ENCODE peak calls at places on chromosome 9, in ten cellular contexts. One of them, this sample, is unnamed.

GRCh38 chr9:69047331-69047730 is 11.8 kb downstream of the FXN start:
- DNase-seq in fibroblast of lung: no peak
- DNase-seq in psoas muscle: no peak
- DNase-seq in caudate nucleus: no peak
- DNase-seq in kidney: no peak
- DNase-seq in neuronal stem cell: no peak
- DNase-seq in transverse colon: no peak
- DNase-seq in K562: no peak
- DNase-seq in tibial nerve: no peak
- DNase-seq in PC-9: no peak
- DNase-seq in this sample: no peak

GRCh38 chr9:113988951-113989780 is 88.9 kb downstream of the AMBP start:
- DNase-seq in fibroblast of lung: peak; percentile 59
- DNase-seq in psoas muscle: peak; percentile 81
- DNase-seq in caudate nucleus: no peak
- DNase-seq in kidney: peak; percentile 83
- DNase-seq in neuronal stem cell: no peak
- DNase-seq in transverse colon: no peak
- DNase-seq in K562: no peak
- DNase-seq in tibial nerve: peak; percentile 67
- DNase-seq in PC-9: no peak
- DNase-seq in this sample: no peak

GRCh38 chr9:33748633-33749304 is 46.6 kb upstream of the PRSS3 start:
- DNase-seq in fibroblast of lung: no peak
- DNase-seq in psoas muscle: no peak
- DNase-seq in caudate nucleus: no peak
- DNase-seq in kidney: no peak
- DNase-seq in neuronal stem cell: no peak
- DNase-seq in transverse colon: no peak
- DNase-seq in K562: no peak
- DNase-seq in tibial nerve: no peak
- DNase-seq in PC-9: no peak
- DNase-seq in this sample: no peak

GRCh38 chr9:79154806-79155205 is 417.0 kb upstream of the TLE4 start:
- DNase-seq in fibroblast of lung: peak; percentile 20
- DNase-seq in psoas muscle: no peak
- DNase-seq in caudate nucleus: no peak
- DNase-seq in kidney: no peak
- DNase-seq in neuronal stem cell: no peak
- DNase-seq in transverse colon: no peak
- DNase-seq in K562: no peak
- DNase-seq in tibial nerve: no peak
- DNase-seq in PC-9: no peak
- DNase-seq in this sample: no peak

GRCh38 chr9:92739346-92740014 is 25.2 kb downstream of the BICD2 start:
- DNase-seq in fibroblast of lung: no peak
- DNase-seq in psoas muscle: no peak
- DNase-seq in caudate nucleus: no peak
- DNase-seq in kidney: peak; percentile 27
- DNase-seq in neuronal stem cell: no peak
- DNase-seq in transverse colon: no peak
- DNase-seq in K562: no peak
- DNase-seq in tibial nerve: no peak
- DNase-seq in PC-9: no peak
- DNase-seq in this sample: no peak

GRCh38 chr9:75454891-75455290 is 366.6 kb downstream of the OSTF1 start:
- DNase-seq in fibroblast of lung: no peak
- DNase-seq in psoas muscle: no peak
- DNase-seq in caudate nucleus: no peak
- DNase-seq in kidney: no peak
- DNase-seq in neuronal stem cell: no peak
- DNase-seq in transverse colon: no peak
- DNase-seq in K562: no peak
- DNase-seq in tibial nerve: no peak
- DNase-seq in PC-9: no peak
- DNase-seq in this sample: no peak

GRCh38 chr9:130461218-130461630 is 16.5 kb downstream of the ASS1 start:
- DNase-seq in fibroblast of lung: peak; percentile 35
- DNase-seq in psoas muscle: peak; percentile 69
- DNase-seq in caudate nucleus: peak; percentile 34
- DNase-seq in kidney: peak; percentile 83
- DNase-seq in neuronal stem cell: peak; percentile 81
- DNase-seq in transverse colon: peak; percentile 63
- DNase-seq in K562: peak; percentile 79
- DNase-seq in tibial nerve: peak; percentile 53
- DNase-seq in PC-9: peak; percentile 55
- DNase-seq in this sample: no peak

GRCh38 chr9:102185962-102186361 is 447.5 kb upstream of the GRIN3A start:
- DNase-seq in fibroblast of lung: no peak
- DNase-seq in psoas muscle: no peak
- DNase-seq in caudate nucleus: no peak
- DNase-seq in kidney: no peak
- DNase-seq in neuronal stem cell: no peak
- DNase-seq in transverse colon: no peak
- DNase-seq in K562: no peak
- DNase-seq in tibial nerve: no peak
- DNase-seq in PC-9: no peak
- DNase-seq in this sample: no peak

GRCh38 chr9:128634651-128635262 is 21.9 kb downstream of the DYNC2I2 start:
- DNase-seq in fibroblast of lung: no peak
- DNase-seq in psoas muscle: peak; percentile 20
- DNase-seq in caudate nucleus: no peak
- DNase-seq in kidney: peak; percentile 84
- DNase-seq in neuronal stem cell: no peak
- DNase-seq in transverse colon: no peak
- DNase-seq in K562: no peak
- DNase-seq in tibial nerve: no peak
- DNase-seq in PC-9: no peak
- DNase-seq in this sample: no peak

GRCh38 chr9:82363236-82363635 is 374.7 kb downstream of the SPATA31D1 start:
- DNase-seq in fibroblast of lung: no peak
- DNase-seq in psoas muscle: no peak
- DNase-seq in caudate nucleus: no peak
- DNase-seq in kidney: no peak
- DNase-seq in neuronal stem cell: no peak
- DNase-seq in transverse colon: no peak
- DNase-seq in K562: no peak
- DNase-seq in tibial nerve: no peak
- DNase-seq in PC-9: no peak
- DNase-seq in this sample: no peak

GRCh38 chr9:130936285-130937117 is 2.5 kb downstream of the FIBCD1 start:
- DNase-seq in fibroblast of lung: peak; percentile 79
- DNase-seq in psoas muscle: no peak
- DNase-seq in caudate nucleus: no peak
- DNase-seq in kidney: peak; percentile 74
- DNase-seq in neuronal stem cell: no peak
- DNase-seq in transverse colon: peak; percentile 18
- DNase-seq in K562: no peak
- DNase-seq in tibial nerve: no peak
- DNase-seq in PC-9: peak; percentile 78
- DNase-seq in this sample: no peak

GRCh38 chr9:21392270-21392669 is 7.1 kb upstream of the IFNA2 start:
- DNase-seq in fibroblast of lung: no peak
- DNase-seq in psoas muscle: no peak
- DNase-seq in caudate nucleus: no peak
- DNase-seq in kidney: no peak
- DNase-seq in neuronal stem cell: no peak
- DNase-seq in transverse colon: no peak
- DNase-seq in K562: no peak
- DNase-seq in tibial nerve: no peak
- DNase-seq in PC-9: no peak
- DNase-seq in this sample: no peak

GRCh38 chr9:102032614-102033013 is 294.2 kb upstream of the GRIN3A start:
- DNase-seq in fibroblast of lung: no peak
- DNase-seq in psoas muscle: no peak
- DNase-seq in caudate nucleus: no peak
- DNase-seq in kidney: no peak
- DNase-seq in neuronal stem cell: no peak
- DNase-seq in transverse colon: no peak
- DNase-seq in K562: no peak
- DNase-seq in tibial nerve: no peak
- DNase-seq in PC-9: no peak
- DNase-seq in this sample: no peak

GRCh38 chr9:7542648-7543165 is 256.9 kb downstream of the DMAC1 start:
- DNase-seq in fibroblast of lung: no peak
- DNase-seq in psoas muscle: no peak
- DNase-seq in caudate nucleus: no peak
- DNase-seq in kidney: no peak
- DNase-seq in neuronal stem cell: no peak
- DNase-seq in transverse colon: no peak
- DNase-seq in K562: no peak
- DNase-seq in tibial nerve: no peak
- DNase-seq in PC-9: no peak
- DNase-seq in this sample: no peak

GRCh38 chr9:96203867-96204412 is 98.0 kb downstream of the HSD17B3 start:
- DNase-seq in fibroblast of lung: peak; percentile 56
- DNase-seq in psoas muscle: no peak
- DNase-seq in caudate nucleus: no peak
- DNase-seq in kidney: no peak
- DNase-seq in neuronal stem cell: no peak
- DNase-seq in transverse colon: no peak
- DNase-seq in K562: no peak
- DNase-seq in tibial nerve: no peak
- DNase-seq in PC-9: no peak
- DNase-seq in this sample: no peak

GRCh38 chr9:96201140-96201539 is 100.8 kb downstream of the HSD17B3 start:
- DNase-seq in fibroblast of lung: no peak
- DNase-seq in psoas muscle: no peak
- DNase-seq in caudate nucleus: no peak
- DNase-seq in kidney: no peak
- DNase-seq in neuronal stem cell: no peak
- DNase-seq in transverse colon: no peak
- DNase-seq in K562: no peak
- DNase-seq in tibial nerve: no peak
- DNase-seq in PC-9: no peak
- DNase-seq in this sample: no peak

GRCh38 chr9:96206156-96206751 is 95.7 kb downstream of the HSD17B3 start:
- DNase-seq in fibroblast of lung: no peak
- DNase-seq in psoas muscle: no peak
- DNase-seq in caudate nucleus: no peak
- DNase-seq in kidney: no peak
- DNase-seq in neuronal stem cell: no peak
- DNase-seq in transverse colon: no peak
- DNase-seq in K562: no peak
- DNase-seq in tibial nerve: no peak
- DNase-seq in PC-9: no peak
- DNase-seq in this sample: no peak

GRCh38 chr9:96204853-96205252 is 97.1 kb downstream of the HSD17B3 start:
- DNase-seq in fibroblast of lung: no peak
- DNase-seq in psoas muscle: no peak
- DNase-seq in caudate nucleus: no peak
- DNase-seq in kidney: no peak
- DNase-seq in neuronal stem cell: no peak
- DNase-seq in transverse colon: no peak
- DNase-seq in K562: no peak
- DNase-seq in tibial nerve: no peak
- DNase-seq in PC-9: no peak
- DNase-seq in this sample: no peak

GRCh38 chr9:96202971-96203780 is 98.8 kb downstream of the HSD17B3 start:
- DNase-seq in fibroblast of lung: no peak
- DNase-seq in psoas muscle: no peak
- DNase-seq in caudate nucleus: no peak
- DNase-seq in kidney: no peak
- DNase-seq in neuronal stem cell: no peak
- DNase-seq in transverse colon: no peak
- DNase-seq in K562: no peak
- DNase-seq in tibial nerve: no peak
- DNase-seq in PC-9: no peak
- DNase-seq in this sample: no peak
- H3K27ac ChIP-seq in fibroblast of lung: no peak overlapping the region
- H3K27ac ChIP-seq in psoas muscle: no peak overlapping the region
- H3K27ac ChIP-seq in caudate nucleus: no peak overlapping the region
- H3K27ac ChIP-seq in kidney: no peak overlapping the region
- H3K27ac ChIP-seq in neuronal stem cell: no peak overlapping the region
- H3K27ac ChIP-seq in transverse colon: no peak overlapping the region
- H3K27ac ChIP-seq in K562: no peak overlapping the region
- H3K27ac ChIP-seq in tibial nerve: no peak overlapping the region
- H3K27ac ChIP-seq in PC-9: no peak overlapping the region
- H3K27ac ChIP-seq in this sample: no peak overlapping the region

GRCh38 chr9:94511134-94511942 is 43.5 kb upstream of the PCAT7 start:
- DNase-seq in fibroblast of lung: no peak
- DNase-seq in psoas muscle: no peak
- DNase-seq in caudate nucleus: no peak
- DNase-seq in kidney: no peak
- DNase-seq in neuronal stem cell: no peak
- DNase-seq in transverse colon: no peak
- DNase-seq in K562: no peak
- DNase-seq in tibial nerve: no peak
- DNase-seq in PC-9: no peak
- DNase-seq in this sample: no peak
- H3K27ac ChIP-seq in fibroblast of lung: no peak overlapping the region
- H3K27ac ChIP-seq in psoas muscle: no peak overlapping the region
- H3K27ac ChIP-seq in caudate nucleus: no peak overlapping the region
- H3K27ac ChIP-seq in kidney: no peak overlapping the region
- H3K27ac ChIP-seq in neuronal stem cell: no peak overlapping the region
- H3K27ac ChIP-seq in transverse colon: no peak overlapping the region
- H3K27ac ChIP-seq in K562: no peak overlapping the region
- H3K27ac ChIP-seq in tibial nerve: no peak overlapping the region
- H3K27ac ChIP-seq in PC-9: peak overlapping the region; percentile 29
- H3K27ac ChIP-seq in this sample: no peak overlapping the region

DNA sequence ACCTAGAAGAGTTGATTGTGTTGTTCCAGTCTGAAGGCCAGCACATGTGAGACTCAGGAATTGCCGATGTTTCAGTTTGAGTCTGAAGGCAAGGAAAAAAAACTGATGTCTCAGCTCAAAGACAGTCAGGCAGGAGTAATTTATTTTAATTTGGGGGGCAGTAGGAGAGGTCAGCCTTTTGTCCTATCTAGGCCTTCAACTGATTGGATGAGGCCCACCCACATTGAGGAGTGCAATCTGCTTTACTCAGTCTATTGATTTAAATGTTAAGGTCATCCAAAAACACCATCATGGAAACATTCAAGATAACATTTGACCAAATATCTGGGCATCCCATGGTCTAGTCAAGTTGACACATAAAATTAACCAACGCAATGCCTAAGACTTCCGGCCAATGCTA is 288.9 kb downstream of the CDK5RAP2 start:
- DNase-seq in fibroblast of lung: no peak
- DNase-seq in psoas muscle: no peak
- DNase-seq in caudate nucleus: no peak
- DNase-seq in kidney: no peak
- DNase-seq in neuronal stem cell: no peak
- DNase-seq in transverse colon: no peak
- DNase-seq in K562: no peak
- DNase-seq in tibial nerve: no peak
- DNase-seq in PC-9: no peak
- DNase-seq in this sample: no peak
- H3K27ac ChIP-seq in fibroblast of lung: no peak overlapping the region
- H3K27ac ChIP-seq in psoas muscle: no peak overlapping the region
- H3K27ac ChIP-seq in caudate nucleus: no peak overlapping the region
- H3K27ac ChIP-seq in kidney: no peak overlapping the region
- H3K27ac ChIP-seq in neuronal stem cell: no peak overlapping the region
- H3K27ac ChIP-seq in transverse colon: no peak overlapping the region
- H3K27ac ChIP-seq in K562: no peak overlapping the region
- H3K27ac ChIP-seq in tibial nerve: no peak overlapping the region
- H3K27ac ChIP-seq in PC-9: no peak overlapping the region
- H3K27ac ChIP-seq in this sample: no peak overlapping the region

DNA sequence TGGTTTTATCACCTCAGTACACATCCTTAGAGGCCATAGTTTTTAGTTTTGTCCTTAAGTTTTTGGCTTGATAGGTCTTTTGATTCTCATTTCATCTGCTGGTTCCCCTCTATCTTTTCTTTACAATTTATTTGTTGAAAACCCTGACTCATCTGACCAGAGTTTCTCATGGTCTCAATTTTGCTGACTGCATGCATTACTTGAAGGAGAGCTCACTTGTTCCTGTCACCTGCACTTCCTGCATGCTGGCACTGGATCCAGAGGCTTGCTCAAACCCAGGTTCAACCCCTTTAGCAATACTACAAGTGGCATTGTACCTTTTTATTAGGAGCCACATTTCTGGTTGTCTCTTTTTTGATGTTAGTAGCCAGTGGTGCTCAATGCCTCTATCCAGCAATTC is 26.7 kb downstream of the FBXO10 start:
- DNase-seq in fibroblast of lung: no peak
- DNase-seq in psoas muscle: no peak
- DNase-seq in caudate nucleus: no peak
- DNase-seq in kidney: no peak
- DNase-seq in neuronal stem cell: no peak
- DNase-seq in transverse colon: no peak
- DNase-seq in K562: no peak
- DNase-seq in tibial nerve: no peak
- DNase-seq in PC-9: no peak
- DNase-seq in this sample: no peak
- H3K27ac ChIP-seq in fibroblast of lung: no peak overlapping the region
- H3K27ac ChIP-seq in psoas muscle: peak overlapping the region; percentile 58
- H3K27ac ChIP-seq in caudate nucleus: no peak overlapping the region
- H3K27ac ChIP-seq in kidney: no peak overlapping the region
- H3K27ac ChIP-seq in neuronal stem cell: no peak overlapping the region
- H3K27ac ChIP-seq in transverse colon: no peak overlapping the region
- H3K27ac ChIP-seq in K562: no peak overlapping the region
- H3K27ac ChIP-seq in tibial nerve: no peak overlapping the region
- H3K27ac ChIP-seq in PC-9: no peak overlapping the region
- H3K27ac ChIP-seq in this sample: no peak overlapping the region